ENCODE peak calls at places on chromosome X, in ten cellular contexts. H is NCI-H2081; J is RWPE1; I is iris pigment epithelial cell; F is lung microvascular endothelial cell; C is H7; U is smooth muscle cell of the brain vasculature; X is activated naive CD4-positive, alpha-beta T cell; N is T-helper 2 cell; Y is MCF 10A. L is an unnamed sample.

GRCh38 chrX:87679849-87680248 is 162.2 kb downstream of the KLHL4 start:
- DNase-seq in U (no peak), H (no peak), I (no peak), J (no peak), N (no peak), F (no peak), X (no peak), C (peak), Y (no peak), L (no peak)

GRCh38 chrX:14030248-14030592 is 528 bp upstream of the GEMIN8 start:
- DNase-seq in X (no peak), H (no peak), U (no peak), C (peak), F (peak), J (no peak), I (peak), N (no peak), Y (peak), L (no peak)

GRCh38 chrX:72306851-72307645 is 1.3 kb upstream of the CITED1 start:
- DNase-seq in I (peak), Y (peak), H (peak), N (peak), U (peak), X (peak), J (peak), C (peak), F (peak), L (peak)

GRCh38 chrX:15874672-15875071 is 20.1 kb upstream of the AP1S2 start:
- DNase-seq in J (no peak), X (no peak), U (no peak), Y (no peak), F (no peak), N (no peak), I (no peak), H (peak), C (no peak), L (peak)

GRCh38 chrX:19893722-19894121 is 6.3 kb upstream of the SH3KBP1 start:
- DNase-seq in N (no peak), I (peak), H (no peak), J (no peak), F (peak), U (no peak), C (no peak), Y (no peak), X (no peak), L (no peak)

GRCh38 chrX:97372006-97372766 is 488.5 kb downstream of the RPA4 start:
- DNase-seq in J (no peak), I (no peak), H (no peak), Y (no peak), F (no peak), N (no peak), X (no peak), C (no peak), U (no peak), L (no peak)

GRCh38 chrX:70907900-70908299 is 611 bp downstream of the TEX11 start:
- DNase-seq in C (no peak), N (no peak), Y (no peak), H (no peak), I (no peak), J (no peak), U (no peak), F (no peak), X (no peak), L (no peak)

GRCh38 chrX:16930392-16930791 is 16.1 kb upstream of the REPS2 start:
- DNase-seq in J (no peak), C (no peak), N (no peak), U (no peak), Y (peak), H (no peak), X (no peak), F (no peak), I (peak), L (no peak)

GRCh38 chrX:118751950-118752783 is 24.8 kb downstream of the IL13RA1 start:
- DNase-seq in I (no peak), C (no peak), J (no peak), H (no peak), N (no peak), F (no peak), U (no peak), Y (peak), X (no peak), L (no peak)

GRCh38 chrX:26262121-26262523 is 46.2 kb downstream of the MAGEB5 start:
- DNase-seq in Y (peak), H (no peak), J (peak), F (no peak), N (no peak), I (peak), X (no peak), C (no peak), U (peak), L (no peak)

GRCh38 chrX:130184168-130184567 is 12.4 kb downstream of the RAB33A start:
- DNase-seq in Y (no peak), U (no peak), X (no peak), J (no peak), H (no peak), I (no peak), C (no peak), F (no peak), N (no peak), L (no peak)

GRCh38 chrX:15672886-15673285 is 8.3 kb upstream of the CLTRN start:
- DNase-seq in I (no peak), N (no peak), C (no peak), U (no peak), J (no peak), F (no peak), X (no peak), H (no peak), Y (no peak), L (no peak)

GRCh38 chrX:131405497-131405896 is 116.4 kb upstream of the IGSF1 start:
- DNase-seq in N (no peak), Y (peak), C (no peak), I (no peak), J (no peak), F (no peak), X (no peak), U (no peak), H (no peak), L (no peak)

GRCh38 chrX:110123331-110123782 is 120.4 kb downstream of the TMEM164 start:
- DNase-seq in H (no peak), U (no peak), J (no peak), N (no peak), I (peak), X (no peak), Y (no peak), F (no peak), C (no peak), L (no peak)

GRCh38 chrX:109036624-109037023 is 300.3 kb upstream of the IRS4 start:
- DNase-seq in F (no peak), U (no peak), X (no peak), N (no peak), I (no peak), C (no peak), Y (peak), H (no peak), J (no peak), L (no peak)

GRCh38 chrX:14027031-14027430 is 2.7 kb downstream of the GEMIN8 start:
- DNase-seq in X (peak), U (no peak), I (peak), H (peak), N (no peak), F (no peak), C (no peak), Y (peak), J (no peak), L (no peak)

GRCh38 chrX:123964155-123964554 is 2.6 kb downstream of the STAG2 start:
- DNase-seq in Y (peak), U (no peak), J (no peak), N (no peak), F (peak), X (no peak), C (no peak), H (no peak), I (peak), L (no peak)

GRCh38 chrX:149199734-149200133 is 305.4 kb downstream of the IDS start:
- DNase-seq in I (no peak), X (no peak), F (no peak), N (no peak), C (no peak), J (no peak), H (no peak), U (no peak), Y (no peak), L (no peak)

GRCh38 chrX:19686876-19687275 is 171.6 kb upstream of the MAP3K15 start:
- DNase-seq in J (no peak), F (no peak), Y (no peak), H (no peak), I (no peak), X (no peak), N (no peak), C (no peak), U (no peak), L (no peak)

GRCh38 chrX:2325076-2325784 is 175.5 kb downstream of the DHRSX start:
- DNase-seq in C (no peak), H (no peak), I (peak), N (peak), J (no peak), U (peak), Y (no peak), F (peak), X (no peak), L (no peak)

GRCh38 chrX:43559643-43560042 is 96.5 kb upstream of the MAOA start:
- DNase-seq in N (no peak), H (peak), C (peak), X (no peak), F (peak), U (no peak), J (peak), I (peak), Y (peak), L (no peak)

GRCh38 chrX:108397627-108398392 is 40.4 kb downstream of the COL4A6 start:
- DNase-seq in X (no peak), U (no peak), H (no peak), Y (peak), C (no peak), I (peak), F (no peak), J (peak), N (no peak), L (no peak)

GRCh38 chrX:47501226-47502071 is 18.4 kb upstream of the ZNF41 start:
- DNase-seq in C (no peak), N (no peak), F (no peak), U (no peak), H (no peak), Y (peak), X (no peak), J (no peak), I (peak), L (no peak)

GRCh38 chrX:101260435-101260834 is 30.7 kb downstream of the TAF7L start:
- DNase-seq in H (no peak), Y (peak), U (no peak), F (peak), C (peak), N (no peak), I (peak), X (no peak), J (peak), L (no peak)

GRCh38 chrX:138886769-138887168 is 175.3 kb upstream of the FGF13 start:
- DNase-seq in I (no peak), Y (peak), J (no peak), F (peak), N (no peak), C (no peak), X (no peak), U (no peak), H (no peak), L (peak)